ENCODE peak calls at places on chromosomes 5 and 9, in eight cellular contexts. Z is H7, H is ovary, W is neuronal stem cell, D is heart left ventricle, F is tibial artery, U is SK-N-SH, M is cardiac muscle cell. S is an unnamed sample.

GRCh38 chr5:5155617-5156016 is 15.5 kb downstream of the ADAMTS16 start:
- DNase-seq in Z (no peak), H (no peak), W (no peak), D (no peak), F (no peak), U (no peak), M (no peak), S (no peak)

GRCh38 chr5:66134407-66134843 is 9.7 kb upstream of the SREK1 start:
- DNase-seq in Z (no peak), H (no peak), W (no peak), D (no peak), F (no peak), U (no peak), M (peak; percentile 46), S (no peak)

GRCh38 chr5:15693933-15694332 is 194.0 kb downstream of the FBXL7 start:
- DNase-seq in Z (no peak), H (no peak), W (no peak), D (no peak), F (no peak), U (no peak), M (no peak), S (peak; percentile 18)

GRCh38 chr5:132451387-132451786 is 39.2 kb downstream of the IRF1 start:
- DNase-seq in Z (no peak), H (no peak), W (no peak), D (no peak), F (peak; percentile 52), U (no peak), M (no peak), S (no peak)

GRCh38 chr5:139693676-139694364 is 45.7 kb downstream of the CXXC5 start:
- DNase-seq in Z (no peak), H (no peak), W (no peak), D (no peak), F (no peak), U (no peak), M (no peak), S (no peak)

GRCh38 chr9:32180597-32180996 is 203.8 kb upstream of the ACO1 start:
- DNase-seq in Z (no peak), H (no peak), W (no peak), D (no peak), F (no peak), U (no peak), M (no peak), S (no peak)

GRCh38 chr9:89450213-89450612 is 47.7 kb downstream of the SEMA4D start:
- DNase-seq in Z (no peak), H (no peak), W (no peak), D (no peak), F (no peak), U (no peak), M (no peak), S (no peak)

GRCh38 chr5:20656262-20656661 is 668.3 kb upstream of the CDH18 start:
- DNase-seq in Z (no peak), H (no peak), W (no peak), D (no peak), F (no peak), U (no peak), M (no peak), S (no peak)

GRCh38 chr9:98020471-98021145 is 35.9 kb upstream of the NANS start:
- DNase-seq in Z (no peak), H (no peak), W (no peak), D (no peak), F (no peak), U (no peak), M (no peak), S (no peak)

GRCh38 chr9:127087411-127087810 is 35.0 kb downstream of the ANGPTL2 start:
- DNase-seq in Z (no peak), H (no peak), W (no peak), D (no peak), F (no peak), U (no peak), M (no peak), S (no peak)

GRCh38 chr9:116484483-116484776 is 202.7 kb upstream of the TRIM32 start:
- DNase-seq in Z (no peak), H (no peak), W (no peak), D (no peak), F (no peak), U (no peak), M (no peak), S (no peak)

GRCh38 chr9:86298873-86299272 is 16.5 kb upstream of the ISCA1 start:
- DNase-seq in Z (no peak), H (peak; percentile 18), W (no peak), D (no peak), F (no peak), U (no peak), M (no peak), S (no peak)

GRCh38 chr5:115348175-115348574 is 51.7 kb upstream of the CCDC112 start:
- DNase-seq in Z (no peak), H (no peak), W (no peak), D (no peak), F (no peak), U (no peak), M (no peak), S (no peak)

GRCh38 chr5:99815-100214 is 7.8 kb downstream of the PLEKHG4B start:
- DNase-seq in Z (no peak), H (no peak), W (no peak), D (no peak), F (no peak), U (no peak), M (no peak), S (no peak)

GRCh38 chr5:124806026-124806856 is 59.8 kb upstream of the ZNF608 start:
- DNase-seq in Z (peak; percentile 68), H (peak; percentile 82), W (peak; percentile 58), D (peak; percentile 82), F (no peak), U (peak; percentile 78), M (peak; percentile 92), S (peak; percentile 91)

GRCh38 chr9:121171236-121171635 is 30.4 kb downstream of the RAB14 start:
- DNase-seq in Z (no peak), H (no peak), W (no peak), D (no peak), F (no peak), U (no peak), M (no peak), S (no peak)

GRCh38 chr5:124652892-124653441 is 93.5 kb downstream of the ZNF608 start:
- DNase-seq in Z (no peak), H (no peak), W (no peak), D (no peak), F (no peak), U (no peak), M (no peak), S (no peak)

GRCh38 chr9:27125936-27126335 is 16.9 kb downstream of the TEK start:
- DNase-seq in Z (no peak), H (no peak), W (no peak), D (no peak), F (no peak), U (no peak), M (no peak), S (no peak)

GRCh38 chr9:92563701-92564100 is 27.9 kb upstream of the ECM2 start:
- DNase-seq in Z (no peak), H (no peak), W (no peak), D (no peak), F (no peak), U (no peak), M (peak; percentile 15), S (no peak)

DNA sequence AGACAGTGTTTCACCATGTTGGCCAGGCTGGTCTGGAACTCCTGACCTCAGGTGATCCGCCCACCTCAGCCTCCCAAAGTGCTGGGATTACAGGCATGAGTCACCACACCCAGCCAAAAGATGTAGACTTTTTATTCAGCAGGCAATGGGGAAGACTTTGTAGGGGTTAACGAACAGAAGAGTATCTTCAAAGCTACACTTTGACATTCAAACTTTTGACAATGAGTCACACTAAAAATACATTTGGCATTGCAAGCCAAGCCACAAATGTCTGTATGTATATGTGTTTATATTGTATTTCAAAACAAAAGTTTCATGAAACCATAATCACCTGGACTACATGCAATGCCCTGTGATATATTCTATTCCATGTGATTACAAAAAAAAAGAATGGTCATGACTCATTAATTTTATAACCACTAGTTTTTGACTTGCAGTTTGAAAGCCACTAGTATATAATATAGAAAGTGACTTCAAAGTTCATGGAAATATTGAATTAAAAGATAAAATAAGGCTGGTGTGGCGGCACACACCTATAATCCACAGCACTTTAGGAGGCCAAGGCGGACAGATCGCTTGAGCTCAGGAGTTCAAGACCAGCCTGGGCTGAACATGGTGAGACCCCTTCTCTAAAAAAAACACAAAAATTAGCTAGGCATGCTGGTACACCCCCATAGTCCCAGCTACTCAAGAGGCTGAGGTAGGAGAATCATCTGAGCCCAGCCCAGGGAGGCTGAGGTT is 8.3 kb downstream of the DIMT1 start:
- DNase-seq in Z (no peak), H (no peak), W (no peak), D (no peak), F (no peak), U (no peak), M (peak; percentile 8), S (no peak)
- H3K36me3 ChIP-seq in Z (peaks cover 6% of the 10 kb centered on the region), H (no peaks in the 10 kb centered on the region), W (peaks cover 95% of the 10 kb centered on the region), D (peaks cover 3% of the 10 kb centered on the region), F (peaks cover 99% of the 10 kb centered on the region), U (peaks cover 69% of the 10 kb centered on the region), M (peaks cover 24% of the 10 kb centered on the region), S (no peaks in the 10 kb centered on the region)

DNA sequence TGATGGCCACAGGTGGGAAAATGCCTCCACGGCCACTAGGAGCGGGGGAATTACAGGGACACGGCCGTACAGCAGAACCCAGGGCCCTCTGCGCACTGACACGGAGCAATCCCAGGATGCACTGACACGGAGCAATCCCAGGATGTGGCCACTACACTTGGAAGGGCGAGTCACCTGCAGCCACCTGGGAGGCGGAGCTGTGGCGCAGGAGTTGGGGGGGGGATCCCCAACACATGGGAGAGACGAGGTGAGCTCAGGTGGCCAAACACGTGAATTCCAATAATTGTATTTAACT is 6.8 kb downstream of the CLPTM1L start:
- DNase-seq in Z (no peak), H (no peak), W (no peak), D (peak; percentile 33), F (no peak), U (no peak), M (no peak), S (no peak)
- H3K36me3 ChIP-seq in Z (peaks cover 35% of the 10 kb centered on the region), H (no peaks in the 10 kb centered on the region), W (peaks cover 91% of the 10 kb centered on the region), D (no peaks in the 10 kb centered on the region), F (peaks cover 95% of the 10 kb centered on the region), U (peaks cover 32% of the 10 kb centered on the region), M (peaks cover 50% of the 10 kb centered on the region), S (no peaks in the 10 kb centered on the region)

GRCh38 chr9:108043585-108043984 is 554.0 kb upstream of the KLF4 start:
- DNase-seq in Z (no peak), H (no peak), W (no peak), D (no peak), F (no peak), U (no peak), M (no peak), S (no peak)
- H3K36me3 ChIP-seq in Z (no peaks in the 10 kb centered on the region), H (no peaks in the 10 kb centered on the region), W (no peaks in the 10 kb centered on the region), D (no peaks in the 10 kb centered on the region), F (no peaks in the 10 kb centered on the region), U (peaks cover 6% of the 10 kb centered on the region), M (no peaks in the 10 kb centered on the region), S (no peaks in the 10 kb centered on the region)

GRCh38 chr9:128523199-128523925 is 18.8 kb downstream of the GLE1 start:
- DNase-seq in Z (peak; percentile 56), H (peak; percentile 46), W (no peak), D (no peak), F (no peak), U (peak; percentile 87), M (peak; percentile 70), S (peak; percentile 38)
- H3K36me3 ChIP-seq in Z (peaks cover 2% of the 10 kb centered on the region), H (no peaks in the 10 kb centered on the region), W (peaks cover 63% of the 10 kb centered on the region), D (no peaks in the 10 kb centered on the region), F (peaks cover 86% of the 10 kb centered on the region), U (peaks cover 26% of the 10 kb centered on the region), M (peaks cover 29% of the 10 kb centered on the region), S (no peaks in the 10 kb centered on the region)

S was measured in testis.